ENCODE peak calls at places on chromosomes 1 and 21, in seven cellular contexts. One of them, this sample, is unnamed.

GRCh38 chr1:64623750-64624445 is 121.0 kb upstream of the RAVER2 start:
- DNase-seq in WTC11: no peak
- DNase-seq in neural crest cell: no peak
- DNase-seq in fibroblast of villous mesenchyme: peak
- DNase-seq in uterus: peak
- DNase-seq in RWPE1: peak
- DNase-seq in body of pancreas: peak
- DNase-seq in this sample: peak

GRCh38 chr1:46705408-46705807 is 13.5 kb downstream of the EFCAB14 start:
- DNase-seq in body of pancreas: no peak
- DNase-seq in fibroblast of villous mesenchyme: no peak
- DNase-seq in RWPE1: no peak
- DNase-seq in neural crest cell: no peak
- DNase-seq in uterus: no peak
- DNase-seq in WTC11: no peak
- DNase-seq in this sample: no peak

GRCh38 chr1:57086141-57086540 is 120.3 kb upstream of the C8B start:
- DNase-seq in uterus: no peak
- DNase-seq in fibroblast of villous mesenchyme: no peak
- DNase-seq in WTC11: no peak
- DNase-seq in RWPE1: no peak
- DNase-seq in body of pancreas: no peak
- DNase-seq in neural crest cell: no peak
- DNase-seq in this sample: no peak

GRCh38 chr1:238401138-238401537 is 510.4 kb upstream of the ZP4 start:
- DNase-seq in RWPE1: no peak
- DNase-seq in WTC11: no peak
- DNase-seq in neural crest cell: no peak
- DNase-seq in uterus: no peak
- DNase-seq in fibroblast of villous mesenchyme: peak
- DNase-seq in body of pancreas: no peak
- DNase-seq in this sample: no peak

GRCh38 chr1:171902527-171902926 is 61.2 kb downstream of the DNM3 start:
- DNase-seq in fibroblast of villous mesenchyme: no peak
- DNase-seq in uterus: no peak
- DNase-seq in WTC11: no peak
- DNase-seq in RWPE1: peak
- DNase-seq in body of pancreas: no peak
- DNase-seq in neural crest cell: no peak
- DNase-seq in this sample: no peak

GRCh38 chr1:200487650-200488049 is 77.8 kb upstream of the ZNF281 start:
- DNase-seq in neural crest cell: no peak
- DNase-seq in RWPE1: no peak
- DNase-seq in uterus: no peak
- DNase-seq in body of pancreas: no peak
- DNase-seq in fibroblast of villous mesenchyme: no peak
- DNase-seq in WTC11: no peak
- DNase-seq in this sample: no peak

GRCh38 chr1:235703516-235703915 is 53.9 kb upstream of the GNG4 start:
- DNase-seq in RWPE1: peak
- DNase-seq in neural crest cell: no peak
- DNase-seq in WTC11: no peak
- DNase-seq in uterus: no peak
- DNase-seq in body of pancreas: no peak
- DNase-seq in fibroblast of villous mesenchyme: peak
- DNase-seq in this sample: peak

GRCh38 chr21:44260791-44261190 is 906 bp downstream of the DNMT3L start:
- DNase-seq in WTC11: no peak
- DNase-seq in body of pancreas: no peak
- DNase-seq in RWPE1: no peak
- DNase-seq in uterus: no peak
- DNase-seq in fibroblast of villous mesenchyme: no peak
- DNase-seq in neural crest cell: no peak
- DNase-seq in this sample: no peak

GRCh38 chr21:38819051-38819718 is 13.5 kb downstream of the ETS2 start:
- DNase-seq in WTC11: no peak
- DNase-seq in uterus: no peak
- DNase-seq in neural crest cell: no peak
- DNase-seq in body of pancreas: no peak
- DNase-seq in RWPE1: no peak
- DNase-seq in fibroblast of villous mesenchyme: no peak
- DNase-seq in this sample: no peak

GRCh38 chr1:156844102-156844501 is 14.8 kb downstream of the INSRR start:
- DNase-seq in body of pancreas: no peak
- DNase-seq in fibroblast of villous mesenchyme: no peak
- DNase-seq in WTC11: no peak
- DNase-seq in uterus: no peak
- DNase-seq in neural crest cell: no peak
- DNase-seq in RWPE1: no peak
- DNase-seq in this sample: no peak

GRCh38 chr1:41622402-41622801 is 137.9 kb upstream of the EDN2 start:
- DNase-seq in neural crest cell: no peak
- DNase-seq in uterus: no peak
- DNase-seq in body of pancreas: no peak
- DNase-seq in RWPE1: no peak
- DNase-seq in fibroblast of villous mesenchyme: peak
- DNase-seq in WTC11: no peak
- DNase-seq in this sample: peak

GRCh38 chr1:110133436-110133835 is 16.9 kb upstream of the SLC6A17 start:
- DNase-seq in fibroblast of villous mesenchyme: no peak
- DNase-seq in body of pancreas: no peak
- DNase-seq in uterus: no peak
- DNase-seq in RWPE1: no peak
- DNase-seq in WTC11: no peak
- DNase-seq in neural crest cell: no peak
- DNase-seq in this sample: no peak

GRCh38 chr21:20720623-20721022 is 277.6 kb upstream of the NCAM2 start:
- DNase-seq in fibroblast of villous mesenchyme: no peak
- DNase-seq in RWPE1: peak
- DNase-seq in uterus: no peak
- DNase-seq in neural crest cell: no peak
- DNase-seq in WTC11: no peak
- DNase-seq in body of pancreas: no peak
- DNase-seq in this sample: peak

DNA sequence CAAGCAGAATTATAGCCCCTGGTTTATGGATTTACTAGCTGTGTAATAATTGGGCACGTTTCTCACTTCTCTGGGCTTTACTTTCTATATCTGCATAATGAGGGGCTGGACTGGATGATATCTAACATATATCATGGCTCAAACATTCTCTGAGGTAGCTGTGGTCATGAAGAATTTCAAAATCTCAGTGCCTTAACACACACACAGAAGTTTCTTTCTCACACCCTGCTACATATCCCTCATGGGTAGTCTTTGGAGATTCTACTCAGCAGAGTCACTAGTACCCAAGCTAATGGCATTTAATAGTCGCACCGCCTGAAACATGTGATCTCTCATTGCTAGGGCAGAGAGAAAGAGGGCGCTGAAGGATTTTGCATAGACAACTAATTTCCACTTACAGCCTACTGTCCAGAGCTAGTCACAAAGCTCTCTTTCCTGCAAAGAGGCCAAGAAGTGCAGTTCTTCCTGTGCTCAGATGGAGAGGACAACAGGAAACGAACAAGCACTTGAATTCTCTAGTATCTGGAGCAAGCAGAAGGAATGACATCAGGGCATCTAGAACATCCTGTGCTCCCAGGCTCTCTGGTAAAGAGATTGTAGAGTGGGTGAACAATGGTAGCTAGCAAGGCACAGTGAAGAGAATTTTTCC is 183.5 kb upstream of the PTBP2 start:
- DNase-seq in neural crest cell: no peak
- DNase-seq in fibroblast of villous mesenchyme: peak
- DNase-seq in body of pancreas: no peak
- DNase-seq in WTC11: no peak
- DNase-seq in RWPE1: no peak
- DNase-seq in uterus: peak
- DNase-seq in this sample: peak
- TF ChIP-seq CTCF in neural crest cell: no peak
- TF ChIP-seq CTCF in fibroblast of villous mesenchyme: peak
- TF ChIP-seq CTCF in body of pancreas: no peak
- TF ChIP-seq CTCF in WTC11: no peak
- TF ChIP-seq CTCF in RWPE1: no peak
- TF ChIP-seq CTCF in uterus: no peak
- TF ChIP-seq CTCF in this sample: peak

DNA sequence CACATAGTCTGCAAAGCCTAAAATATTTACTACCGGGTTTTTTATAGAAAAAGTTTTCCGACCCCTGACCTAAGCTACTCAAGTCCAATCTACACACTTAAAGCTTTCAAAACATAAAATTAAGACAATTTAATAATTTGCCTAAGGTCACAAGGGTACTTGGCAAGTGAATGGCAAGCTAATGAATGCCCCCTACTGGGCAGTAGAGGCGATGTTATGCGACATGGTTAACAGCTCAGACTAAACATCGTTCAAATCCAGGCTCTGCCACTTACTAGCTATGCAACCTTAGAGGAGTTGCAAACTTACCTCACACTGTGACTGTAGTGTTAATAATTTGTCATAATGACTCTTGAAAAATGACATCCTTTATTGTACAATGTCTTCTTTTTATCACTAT is 317.2 kb upstream of the NFIA start:
- DNase-seq in fibroblast of villous mesenchyme: peak
- DNase-seq in neural crest cell: no peak
- DNase-seq in uterus: no peak
- DNase-seq in body of pancreas: peak
- DNase-seq in WTC11: peak
- DNase-seq in RWPE1: peak
- DNase-seq in this sample: peak
- TF ChIP-seq CTCF in fibroblast of villous mesenchyme: peak
- TF ChIP-seq CTCF in neural crest cell: peak
- TF ChIP-seq CTCF in uterus: no peak
- TF ChIP-seq CTCF in body of pancreas: peak
- TF ChIP-seq CTCF in WTC11: peak
- TF ChIP-seq CTCF in RWPE1: peak
- TF ChIP-seq CTCF in this sample: peak

GRCh38 chr1:20589331-20590312 is 725 bp downstream of the CDA start:
- DNase-seq in neural crest cell: no peak
- DNase-seq in RWPE1: no peak
- DNase-seq in fibroblast of villous mesenchyme: peak
- DNase-seq in uterus: peak
- DNase-seq in body of pancreas: peak
- DNase-seq in WTC11: no peak
- DNase-seq in this sample: peak

GRCh38 chr1:20587639-20588017 is 1.3 kb upstream of the CDA start:
- DNase-seq in RWPE1: no peak
- DNase-seq in uterus: peak
- DNase-seq in neural crest cell: no peak
- DNase-seq in body of pancreas: peak
- DNase-seq in fibroblast of villous mesenchyme: peak
- DNase-seq in WTC11: no peak
- DNase-seq in this sample: peak

GRCh38 chr1:20588634-20589225 is at the start of gene CDA:
- DNase-seq in fibroblast of villous mesenchyme: no peak
- DNase-seq in neural crest cell: no peak
- DNase-seq in WTC11: peak
- DNase-seq in body of pancreas: no peak
- DNase-seq in RWPE1: peak
- DNase-seq in uterus: peak
- DNase-seq in this sample: no peak

GRCh38 chr1:20586939-20587638 is 1.8 kb upstream of the CDA start:
- DNase-seq in WTC11: no peak
- DNase-seq in uterus: peak
- DNase-seq in fibroblast of villous mesenchyme: no peak
- DNase-seq in RWPE1: no peak
- DNase-seq in body of pancreas: no peak
- DNase-seq in neural crest cell: no peak
- DNase-seq in this sample: peak

DNA sequence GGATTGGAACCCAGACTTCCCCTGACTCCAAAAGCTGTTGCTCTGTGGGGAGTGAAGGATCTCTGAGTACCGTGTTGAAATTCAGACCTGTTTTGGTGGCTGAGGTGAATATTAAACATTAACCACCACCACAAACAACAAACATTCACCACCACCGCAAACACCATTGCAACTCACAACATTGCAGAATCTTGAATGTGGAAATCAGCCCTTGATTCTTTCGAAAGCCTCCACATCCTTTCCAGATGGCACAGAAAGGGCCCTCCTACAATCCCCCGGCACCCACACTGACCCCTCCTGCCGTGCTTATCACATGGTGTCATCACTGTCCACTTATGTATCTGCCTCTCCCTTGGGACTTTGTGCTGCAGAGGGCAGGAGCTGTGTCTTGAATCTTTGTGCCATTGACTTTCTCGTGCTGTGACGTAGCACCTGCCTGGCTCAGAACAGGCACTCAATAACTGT is 1.4 kb downstream of the CDA start:
- DNase-seq in neural crest cell: no peak
- DNase-seq in body of pancreas: peak
- DNase-seq in fibroblast of villous mesenchyme: peak
- DNase-seq in WTC11: no peak
- DNase-seq in RWPE1: no peak
- DNase-seq in uterus: peak
- DNase-seq in this sample: peak
- TF ChIP-seq CTCF in neural crest cell: no peak
- TF ChIP-seq CTCF in body of pancreas: no peak
- TF ChIP-seq CTCF in fibroblast of villous mesenchyme: no peak
- TF ChIP-seq CTCF in WTC11: no peak
- TF ChIP-seq CTCF in RWPE1: no peak
- TF ChIP-seq CTCF in uterus: no peak
- TF ChIP-seq CTCF in this sample: no peak

GRCh38 chr1:15702722-15703550 is 18.8 kb downstream of the PLEKHM2 start:
- DNase-seq in uterus: peak
- DNase-seq in body of pancreas: peak
- DNase-seq in WTC11: peak
- DNase-seq in RWPE1: peak
- DNase-seq in neural crest cell: no peak
- DNase-seq in fibroblast of villous mesenchyme: peak
- DNase-seq in this sample: peak
- TF ChIP-seq CTCF in uterus: no peak
- TF ChIP-seq CTCF in body of pancreas: peak
- TF ChIP-seq CTCF in WTC11: no peak
- TF ChIP-seq CTCF in RWPE1: no peak
- TF ChIP-seq CTCF in neural crest cell: no peak
- TF ChIP-seq CTCF in fibroblast of villous mesenchyme: peak
- TF ChIP-seq CTCF in this sample: peak

This sample was measured in cardiac fibroblast.